ENCODE peak calls at places on chromosomes 3 and 15, in six cellular contexts. One of them, this sample, is unnamed.

GRCh38 chr15:48318131-48318530 is 13.1 kb upstream of the DUT start:
- DNase-seq in osteoblast: no peak
- DNase-seq in cardiac muscle cell: no peak
- DNase-seq in mesendoderm: peak
- DNase-seq in keratinocyte: no peak
- DNase-seq in iPS DF 6.9: no peak
- DNase-seq in this sample: peak

GRCh38 chr3:24506966-24507775 is 12.5 kb upstream of the THRB start:
- DNase-seq in osteoblast: no peak
- DNase-seq in cardiac muscle cell: no peak
- DNase-seq in mesendoderm: no peak
- DNase-seq in keratinocyte: no peak
- DNase-seq in iPS DF 6.9: no peak
- DNase-seq in this sample: no peak

GRCh38 chr3:136831461-136831860 is 12.5 kb downstream of the SLC35G2 start:
- DNase-seq in osteoblast: peak
- DNase-seq in cardiac muscle cell: no peak
- DNase-seq in mesendoderm: peak
- DNase-seq in keratinocyte: no peak
- DNase-seq in iPS DF 6.9: no peak
- DNase-seq in this sample: no peak

GRCh38 chr3:129119365-129120100 is 2.1 kb downstream of the RAB43 start:
- DNase-seq in osteoblast: peak
- DNase-seq in cardiac muscle cell: no peak
- DNase-seq in mesendoderm: no peak
- DNase-seq in keratinocyte: no peak
- DNase-seq in iPS DF 6.9: no peak
- DNase-seq in this sample: no peak

GRCh38 chr3:149003653-149004305 is 12.4 kb downstream of the GYG1 start:
- DNase-seq in osteoblast: no peak
- DNase-seq in cardiac muscle cell: no peak
- DNase-seq in mesendoderm: peak
- DNase-seq in keratinocyte: peak
- DNase-seq in iPS DF 6.9: no peak
- DNase-seq in this sample: no peak

GRCh38 chr3:134874737-134875413 is 79.8 kb downstream of the EPHB1 start:
- DNase-seq in osteoblast: no peak
- DNase-seq in cardiac muscle cell: no peak
- DNase-seq in mesendoderm: no peak
- DNase-seq in keratinocyte: no peak
- DNase-seq in iPS DF 6.9: no peak
- DNase-seq in this sample: no peak

GRCh38 chr3:46538803-46539442 is 27.2 kb downstream of the LRRC2 start:
- DNase-seq in osteoblast: peak
- DNase-seq in cardiac muscle cell: peak
- DNase-seq in mesendoderm: peak
- DNase-seq in keratinocyte: no peak
- DNase-seq in iPS DF 6.9: no peak
- DNase-seq in this sample: no peak

GRCh38 chr15:59307164-59307535 is 65.5 kb downstream of the MYO1E start:
- DNase-seq in osteoblast: no peak
- DNase-seq in cardiac muscle cell: no peak
- DNase-seq in mesendoderm: no peak
- DNase-seq in keratinocyte: no peak
- DNase-seq in iPS DF 6.9: no peak
- DNase-seq in this sample: no peak

GRCh38 chr3:192494176-192494575 is 233.2 kb downstream of the FGF12 start:
- DNase-seq in osteoblast: no peak
- DNase-seq in cardiac muscle cell: peak
- DNase-seq in mesendoderm: no peak
- DNase-seq in keratinocyte: no peak
- DNase-seq in iPS DF 6.9: no peak
- DNase-seq in this sample: no peak

GRCh38 chr15:88932875-88933330 is 19.7 kb upstream of the MFGE8 start:
- DNase-seq in osteoblast: no peak
- DNase-seq in cardiac muscle cell: no peak
- DNase-seq in mesendoderm: no peak
- DNase-seq in keratinocyte: no peak
- DNase-seq in iPS DF 6.9: no peak
- DNase-seq in this sample: no peak

GRCh38 chr3:99845335-99845734 is 27.7 kb downstream of the CMSS1 start:
- DNase-seq in osteoblast: no peak
- DNase-seq in cardiac muscle cell: no peak
- DNase-seq in mesendoderm: no peak
- DNase-seq in keratinocyte: no peak
- DNase-seq in iPS DF 6.9: no peak
- DNase-seq in this sample: no peak

GRCh38 chr3:184678317-184679055 is 33.4 kb downstream of the MAGEF1 start:
- DNase-seq in osteoblast: no peak
- DNase-seq in cardiac muscle cell: no peak
- DNase-seq in mesendoderm: no peak
- DNase-seq in keratinocyte: no peak
- DNase-seq in iPS DF 6.9: no peak
- DNase-seq in this sample: no peak

GRCh38 chr3:5226783-5227182 is 39.3 kb downstream of the EDEM1 start:
- DNase-seq in osteoblast: no peak
- DNase-seq in cardiac muscle cell: peak
- DNase-seq in mesendoderm: no peak
- DNase-seq in keratinocyte: no peak
- DNase-seq in iPS DF 6.9: no peak
- DNase-seq in this sample: no peak

GRCh38 chr3:155741598-155741997 is 3.3 kb downstream of the PLCH1 start:
- DNase-seq in osteoblast: no peak
- DNase-seq in cardiac muscle cell: no peak
- DNase-seq in mesendoderm: no peak
- DNase-seq in keratinocyte: no peak
- DNase-seq in iPS DF 6.9: no peak
- DNase-seq in this sample: no peak

GRCh38 chr15:95912728-95913127 is 417.8 kb upstream of the NR2F2 start:
- DNase-seq in osteoblast: no peak
- DNase-seq in cardiac muscle cell: no peak
- DNase-seq in mesendoderm: no peak
- DNase-seq in keratinocyte: no peak
- DNase-seq in iPS DF 6.9: no peak
- DNase-seq in this sample: no peak

GRCh38 chr3:52056968-52057805 is 816 bp upstream of the DUSP7 start:
- DNase-seq in osteoblast: peak
- DNase-seq in cardiac muscle cell: peak
- DNase-seq in mesendoderm: peak
- DNase-seq in keratinocyte: peak
- DNase-seq in iPS DF 6.9: peak
- DNase-seq in this sample: peak

GRCh38 chr3:52056521-52056967 is at the start of gene DUSP7:
- DNase-seq in osteoblast: peak
- DNase-seq in cardiac muscle cell: peak
- DNase-seq in mesendoderm: peak
- DNase-seq in keratinocyte: no peak
- DNase-seq in iPS DF 6.9: no peak
- DNase-seq in this sample: peak

GRCh38 chr3:52059781-52060180 is 3.4 kb upstream of the DUSP7 start:
- DNase-seq in osteoblast: no peak
- DNase-seq in cardiac muscle cell: no peak
- DNase-seq in mesendoderm: no peak
- DNase-seq in keratinocyte: no peak
- DNase-seq in iPS DF 6.9: no peak
- DNase-seq in this sample: no peak

GRCh38 chr3:52057806-52058099 is 1.4 kb upstream of the DUSP7 start:
- DNase-seq in osteoblast: no peak
- DNase-seq in cardiac muscle cell: no peak
- DNase-seq in mesendoderm: no peak
- DNase-seq in keratinocyte: no peak
- DNase-seq in iPS DF 6.9: no peak
- DNase-seq in this sample: no peak

GRCh38 chr3:52058111-52058510 is 1.7 kb upstream of the DUSP7 start:
- DNase-seq in osteoblast: no peak
- DNase-seq in cardiac muscle cell: no peak
- DNase-seq in mesendoderm: no peak
- DNase-seq in keratinocyte: no peak
- DNase-seq in iPS DF 6.9: no peak
- DNase-seq in this sample: no peak
- H3K27ac ChIP-seq in osteoblast: no peak
- H3K27ac ChIP-seq in cardiac muscle cell: no peak
- H3K27ac ChIP-seq in mesendoderm: no peak
- H3K27ac ChIP-seq in keratinocyte: peak
- H3K27ac ChIP-seq in iPS DF 6.9: no peak
- H3K27ac ChIP-seq in this sample: no peak

GRCh38 chr3:159733194-159733860 is 255.3 kb upstream of the IL12A start:
- DNase-seq in osteoblast: peak
- DNase-seq in cardiac muscle cell: peak
- DNase-seq in mesendoderm: peak
- DNase-seq in keratinocyte: no peak
- DNase-seq in iPS DF 6.9: no peak
- DNase-seq in this sample: peak
- H3K27ac ChIP-seq in osteoblast: peak
- H3K27ac ChIP-seq in cardiac muscle cell: peak
- H3K27ac ChIP-seq in mesendoderm: peak
- H3K27ac ChIP-seq in keratinocyte: no peak
- H3K27ac ChIP-seq in iPS DF 6.9: no peak
- H3K27ac ChIP-seq in this sample: peak

DNA sequence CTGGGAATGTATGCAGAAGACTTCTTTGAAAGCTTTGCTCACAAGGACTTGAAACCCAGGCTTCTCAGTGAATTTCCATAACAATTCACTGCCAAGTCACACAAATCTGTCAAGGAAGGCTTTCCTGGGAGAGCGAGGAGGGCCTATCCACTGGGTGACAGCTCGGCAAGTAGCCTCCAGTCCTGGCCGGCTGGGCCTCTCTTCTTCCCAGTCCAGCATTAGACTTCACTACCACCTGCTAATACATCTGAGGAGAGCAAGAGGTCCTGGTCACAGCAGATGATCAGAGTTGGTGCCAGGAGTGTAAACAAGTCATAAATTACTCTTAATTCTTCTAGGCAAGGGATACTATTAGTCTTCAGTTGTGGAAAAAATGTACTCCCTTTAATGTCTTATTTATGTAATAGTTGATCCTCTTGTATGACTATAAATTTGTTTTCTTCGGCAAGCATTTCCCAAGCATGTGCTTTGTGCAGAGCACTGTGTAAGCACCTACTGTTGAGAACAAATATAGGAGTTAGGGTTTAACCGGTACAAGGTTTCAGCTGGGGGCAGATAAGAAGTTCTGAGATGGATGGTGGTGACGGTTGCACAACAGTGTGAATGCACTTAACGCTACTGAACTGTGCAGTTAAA is 162.9 kb downstream of the VGLL4 start:
- DNase-seq in osteoblast: no peak
- DNase-seq in cardiac muscle cell: no peak
- DNase-seq in mesendoderm: peak
- DNase-seq in keratinocyte: no peak
- DNase-seq in iPS DF 6.9: peak
- DNase-seq in this sample: no peak
- H3K27ac ChIP-seq in osteoblast: no peak
- H3K27ac ChIP-seq in cardiac muscle cell: peak
- H3K27ac ChIP-seq in mesendoderm: peak
- H3K27ac ChIP-seq in keratinocyte: no peak
- H3K27ac ChIP-seq in iPS DF 6.9: no peak
- H3K27ac ChIP-seq in this sample: no peak

GRCh38 chr15:99427210-99427609 is 138.6 kb upstream of the MEF2A start:
- DNase-seq in osteoblast: no peak
- DNase-seq in cardiac muscle cell: no peak
- DNase-seq in mesendoderm: no peak
- DNase-seq in keratinocyte: no peak
- DNase-seq in iPS DF 6.9: no peak
- DNase-seq in this sample: no peak

GRCh38 chr15:99424131-99424571 is 141.6 kb upstream of the MEF2A start:
- DNase-seq in osteoblast: no peak
- DNase-seq in cardiac muscle cell: no peak
- DNase-seq in mesendoderm: no peak
- DNase-seq in keratinocyte: no peak
- DNase-seq in iPS DF 6.9: no peak
- DNase-seq in this sample: no peak

GRCh38 chr15:99424978-99425665 is 140.7 kb upstream of the MEF2A start:
- DNase-seq in osteoblast: peak
- DNase-seq in cardiac muscle cell: peak
- DNase-seq in mesendoderm: peak
- DNase-seq in keratinocyte: no peak
- DNase-seq in iPS DF 6.9: no peak
- DNase-seq in this sample: no peak

GRCh38 chr15:99426431-99427105 is 139.2 kb upstream of the MEF2A start:
- DNase-seq in osteoblast: no peak
- DNase-seq in cardiac muscle cell: no peak
- DNase-seq in mesendoderm: no peak
- DNase-seq in keratinocyte: no peak
- DNase-seq in iPS DF 6.9: no peak
- DNase-seq in this sample: no peak

GRCh38 chr15:99425666-99426301 is 140.0 kb upstream of the MEF2A start:
- DNase-seq in osteoblast: no peak
- DNase-seq in cardiac muscle cell: peak
- DNase-seq in mesendoderm: peak
- DNase-seq in keratinocyte: no peak
- DNase-seq in iPS DF 6.9: no peak
- DNase-seq in this sample: no peak
- H3K27ac ChIP-seq in osteoblast: peak
- H3K27ac ChIP-seq in cardiac muscle cell: peak
- H3K27ac ChIP-seq in mesendoderm: no peak
- H3K27ac ChIP-seq in keratinocyte: peak
- H3K27ac ChIP-seq in iPS DF 6.9: no peak
- H3K27ac ChIP-seq in this sample: no peak

DNA sequence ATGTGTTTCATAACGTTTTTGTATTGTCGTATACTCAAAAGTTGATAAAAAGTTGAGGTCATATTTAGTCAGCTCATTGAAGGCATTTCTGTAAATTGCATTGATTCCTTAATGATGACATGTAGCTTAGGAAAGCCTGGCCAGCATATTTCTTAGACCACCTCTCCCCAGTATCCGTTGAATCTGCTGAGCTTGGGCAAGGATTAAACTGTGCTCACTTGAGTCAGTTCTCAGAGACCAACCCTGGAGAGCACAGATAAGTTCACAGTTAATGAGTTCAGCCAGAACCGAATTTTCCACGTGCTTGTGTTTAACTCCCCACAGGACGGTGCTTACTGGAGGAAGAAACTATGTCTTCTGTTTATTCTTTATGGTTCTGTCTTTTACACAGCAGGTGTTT is 132.7 kb downstream of the SLC25A26 start:
- DNase-seq in osteoblast: no peak
- DNase-seq in cardiac muscle cell: peak
- DNase-seq in mesendoderm: peak
- DNase-seq in keratinocyte: no peak
- DNase-seq in iPS DF 6.9: no peak
- DNase-seq in this sample: no peak
- H3K27ac ChIP-seq in osteoblast: peak
- H3K27ac ChIP-seq in cardiac muscle cell: no peak
- H3K27ac ChIP-seq in mesendoderm: no peak
- H3K27ac ChIP-seq in keratinocyte: no peak
- H3K27ac ChIP-seq in iPS DF 6.9: no peak
- H3K27ac ChIP-seq in this sample: no peak